ENCODE peak calls at places on chromosomes 2 and 18, in six cellular contexts. S, I, M, Y, E and L are unnamed samples.

GRCh38 chr2:51251356-51251755 is 219.4 kb upstream of the NRXN1 start:
- DNase-seq in I (no peak), Y (no peak), S (no peak), E (no peak), M (no peak), L (no peak)

GRCh38 chr18:10078053-10078452 is 164.2 kb downstream of the VAPA start:
- DNase-seq in M (no peak), Y (no peak), I (no peak), E (no peak), S (no peak), L (no peak)

GRCh38 chr2:158412206-158412605 is 44.3 kb downstream of the CCDC148 start:
- DNase-seq in I (no peak), E (no peak), S (no peak), Y (no peak), M (no peak), L (peak)

GRCh38 chr2:2822143-2822542 is 491.1 kb upstream of the MYT1L start:
- DNase-seq in M (no peak), I (no peak), E (no peak), Y (no peak), S (no peak), L (no peak)

GRCh38 chr2:147430408-147430807 is 414.4 kb upstream of the ACVR2A start:
- DNase-seq in I (no peak), S (no peak), M (no peak), Y (no peak), E (no peak), L (no peak)

GRCh38 chr2:187365315-187365714 is 82.7 kb downstream of the CALCRL start:
- DNase-seq in E (no peak), M (no peak), S (no peak), I (no peak), Y (no peak), L (no peak)

GRCh38 chr2:104658840-104659591 is 194.9 kb upstream of the POU3F3 start:
- DNase-seq in I (peak), Y (no peak), E (no peak), M (no peak), S (no peak), L (peak)

GRCh38 chr2:239370876-239371725 is 29.7 kb downstream of the HDAC4 start:
- DNase-seq in Y (no peak), M (no peak), E (peak), S (no peak), I (peak), L (no peak)

GRCh38 chr2:232894746-232895145 is 24.7 kb downstream of the SNORC start:
- DNase-seq in S (no peak), Y (no peak), E (peak), M (no peak), I (no peak), L (no peak)

GRCh38 chr18:77132369-77133050 is at the start of gene MBP:
- DNase-seq in E (peak), I (peak), Y (peak), S (no peak), M (peak), L (peak)

GRCh38 chr2:101609434-101609833 is 88.1 kb upstream of the MAP4K4 start:
- DNase-seq in M (no peak), E (no peak), Y (no peak), S (no peak), I (no peak), L (peak)

GRCh38 chr2:216903470-216903869 is 43.6 kb upstream of the TNP1 start:
- DNase-seq in E (no peak), Y (peak), S (no peak), I (no peak), M (no peak), L (no peak)

GRCh38 chr2:117523267-117523666 is 291.2 kb upstream of the DDX18 start:
- DNase-seq in I (peak), E (peak), S (no peak), Y (peak), M (peak), L (no peak)

GRCh38 chr2:9964334-9964980 is 13.0 kb downstream of the GRHL1 start:
- DNase-seq in S (no peak), E (no peak), M (no peak), Y (no peak), I (no peak), L (no peak)

GRCh38 chr18:31102020-31102684 is at the start of gene DSC2:
- DNase-seq in I (peak), E (peak), M (peak), Y (no peak), S (no peak), L (peak)

GRCh38 chr2:28381225-28382180 is 11.2 kb upstream of the FOSL2 start:
- DNase-seq in Y (no peak), M (no peak), I (peak), E (no peak), S (no peak), L (no peak)

GRCh38 chr2:36921984-36922383 is 44.4 kb downstream of the STRN start:
- DNase-seq in Y (no peak), M (no peak), I (no peak), S (no peak), E (no peak), L (no peak)

GRCh38 chr2:36915627-36916026 is 50.7 kb downstream of the STRN start:
- DNase-seq in Y (no peak), S (no peak), E (no peak), M (no peak), I (no peak), L (no peak)

GRCh38 chr2:36919041-36919837 is 47.1 kb downstream of the STRN start:
- DNase-seq in S (no peak), Y (no peak), M (peak), I (no peak), E (no peak), L (peak)

GRCh38 chr2:36912692-36913091 is 53.6 kb downstream of the STRN start:
- DNase-seq in S (no peak), M (no peak), I (no peak), Y (no peak), E (no peak), L (no peak)

DNA sequence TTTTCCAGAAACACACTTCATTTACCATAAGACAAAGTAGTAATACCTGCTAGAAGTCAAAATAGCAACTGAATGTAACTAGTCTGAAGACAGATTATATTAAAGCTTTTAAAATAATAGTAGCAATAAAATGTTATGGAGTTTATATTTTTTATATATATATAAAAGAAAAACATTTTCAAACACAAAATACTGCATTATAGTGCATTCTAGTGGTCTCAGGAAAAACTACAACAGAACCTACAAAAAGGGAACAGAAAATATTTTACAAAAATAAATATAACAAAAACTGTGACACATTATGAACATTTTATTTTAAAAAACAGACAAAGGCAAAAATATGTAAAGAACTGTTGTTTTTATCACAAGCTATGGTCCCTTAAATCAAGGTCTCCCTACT is 48.0 kb downstream of the STRN start:
- DNase-seq in M (no peak), E (no peak), S (no peak), I (no peak), Y (no peak), L (no peak)
- TF ChIP-seq CTCF in M (peak), E (peak), S (peak), I (no peak), Y (no peak), L (no peak)

GRCh38 chr2:119579457-119580295 is 35.4 kb downstream of the CFAP221 start:
- DNase-seq in Y (no peak), I (no peak), M (no peak), S (no peak), E (peak), L (no peak)
- TF ChIP-seq CTCF in Y (no peak), I (no peak), M (no peak), S (no peak), E (no peak), L (no peak)

GRCh38 chr18:72652990-72653593 is 109.0 kb upstream of the CBLN2 start:
- DNase-seq in M (peak), I (no peak), Y (peak), E (no peak), S (no peak), L (peak)
- TF ChIP-seq CTCF in M (peak), I (no peak), Y (peak), E (peak), S (peak), L (peak)

DNA sequence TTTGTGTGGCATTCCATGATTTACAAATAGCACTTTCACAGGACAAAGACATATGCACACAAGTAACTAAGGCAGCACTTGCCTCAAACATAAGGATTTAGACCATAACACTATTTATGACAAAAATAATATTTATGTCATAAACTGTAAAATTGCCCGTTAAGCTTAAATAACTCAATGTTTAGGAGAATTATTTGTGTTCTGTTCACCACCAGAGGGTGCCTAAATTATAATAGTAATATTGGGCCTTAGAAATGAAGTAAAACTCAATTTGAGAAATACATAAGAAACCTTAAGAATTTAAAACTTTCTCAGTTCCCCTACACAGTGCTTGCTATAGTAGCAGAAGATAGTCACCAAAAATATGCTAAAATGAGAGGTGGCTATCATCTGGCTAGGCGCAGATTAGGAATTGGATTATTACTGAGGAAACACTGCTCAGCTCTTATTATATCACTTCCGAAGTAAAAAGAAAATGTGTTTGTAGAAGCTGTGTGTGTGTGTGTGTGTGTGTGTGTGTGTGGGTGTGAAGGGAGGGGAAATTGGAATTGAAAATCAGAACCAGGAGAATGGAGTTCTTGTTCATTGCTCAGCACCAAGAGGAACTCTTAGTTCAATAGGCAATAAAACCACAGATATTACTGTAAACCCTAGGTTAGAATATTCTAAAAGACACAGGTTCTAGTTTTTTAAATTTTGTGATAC is 4.9 kb upstream of the CHN1 start:
- DNase-seq in E (no peak), Y (no peak), I (no peak), S (no peak), M (no peak), L (no peak)
- TF ChIP-seq CTCF in E (no peak), Y (no peak), I (no peak), S (no peak), M (no peak), L (no peak)

DNA sequence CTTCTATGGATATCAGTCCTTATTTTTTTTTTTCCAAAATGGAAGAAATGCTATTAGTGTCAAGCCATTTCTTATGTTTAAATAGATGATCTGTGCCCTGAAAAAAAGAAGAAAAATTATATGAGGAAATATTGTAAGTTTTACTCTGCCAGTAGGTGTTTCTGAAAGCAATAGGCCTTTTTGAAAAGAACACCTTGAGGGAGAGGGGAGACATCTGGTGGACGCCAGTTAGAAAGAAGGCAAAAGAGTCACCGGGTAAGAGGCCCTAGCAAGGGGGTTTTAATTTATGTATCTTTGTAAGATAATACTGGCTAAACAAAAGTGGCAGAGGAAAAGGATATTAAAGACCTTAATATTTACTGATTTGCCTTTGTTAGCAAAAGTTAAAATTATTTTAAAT is 56.1 kb downstream of the DYNAP start:
- DNase-seq in Y (peak), S (no peak), M (no peak), I (no peak), E (no peak), L (peak)
- TF ChIP-seq CTCF in Y (peak), S (no peak), M (peak), I (no peak), E (peak), L (peak)

DNA sequence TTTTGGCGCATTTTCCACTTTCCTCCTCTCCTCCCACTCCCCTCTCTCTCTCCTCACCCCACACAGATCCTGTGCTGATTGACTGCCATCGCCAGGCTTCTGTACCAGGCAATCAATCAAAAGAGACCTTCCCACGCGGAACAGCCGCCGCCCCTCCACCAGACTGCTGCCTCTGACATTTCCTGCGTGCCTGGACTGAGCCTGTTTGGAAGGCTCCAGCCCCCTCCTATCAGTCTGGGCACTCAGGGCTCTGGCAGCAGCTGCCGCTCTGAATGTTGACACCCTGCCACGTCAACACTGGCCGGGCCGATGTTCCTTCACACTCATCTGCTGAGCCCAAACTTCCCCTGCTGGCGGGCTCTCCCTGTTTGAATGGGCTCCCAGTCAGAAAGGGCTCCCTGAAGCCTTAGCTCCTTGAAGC is 467.7 kb downstream of the EPHA4 start:
- DNase-seq in E (peak), M (no peak), S (no peak), Y (no peak), I (peak), L (peak)
- TF ChIP-seq CTCF in E (no peak), M (no peak), S (peak), Y (no peak), I (peak), L (no peak)

GRCh38 chr2:134490535-134490934 is 228.3 kb downstream of the TMEM163 start:
- DNase-seq in Y (no peak), M (no peak), S (no peak), I (no peak), E (no peak), L (no peak)
- TF ChIP-seq CTCF in Y (no peak), M (no peak), S (no peak), I (no peak), E (no peak), L (no peak)

DNA sequence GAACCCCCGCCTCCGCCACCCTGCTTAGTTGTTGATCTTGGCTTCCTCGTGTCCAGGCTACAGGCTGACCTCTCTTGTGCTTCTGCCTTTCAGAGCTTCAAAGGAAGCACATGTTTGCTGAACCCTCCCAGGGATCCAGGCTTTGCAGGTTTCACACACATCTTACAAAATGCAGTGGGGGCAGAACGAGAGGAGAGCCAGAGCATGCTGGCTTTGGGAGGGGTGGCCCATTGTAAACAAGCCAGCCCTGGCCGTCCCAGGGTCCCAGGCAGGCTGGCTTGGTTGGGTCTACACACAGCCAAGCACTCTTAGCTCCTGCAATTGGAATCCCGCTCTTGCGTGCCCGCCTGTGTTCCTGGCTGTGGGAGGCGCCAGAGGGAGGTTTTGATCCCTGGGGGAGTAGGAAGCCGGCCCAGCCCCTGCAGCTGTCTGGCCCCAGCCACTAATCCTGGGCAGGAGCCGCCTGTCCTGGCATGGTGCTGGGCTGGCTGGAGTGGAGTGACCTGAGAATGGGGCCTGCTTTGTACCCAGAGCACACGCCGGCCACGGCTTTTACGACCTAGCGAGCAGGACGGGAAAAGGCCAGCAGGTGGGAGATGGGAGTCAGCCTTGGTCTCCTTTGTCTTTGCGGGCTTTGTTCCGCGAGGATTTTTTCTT is 53.9 kb downstream of the SH3BP4 start:
- DNase-seq in S (no peak), E (no peak), Y (no peak), M (no peak), I (peak), L (peak)
- TF ChIP-seq CTCF in S (no peak), E (no peak), Y (peak), M (no peak), I (peak), L (peak)

DNA sequence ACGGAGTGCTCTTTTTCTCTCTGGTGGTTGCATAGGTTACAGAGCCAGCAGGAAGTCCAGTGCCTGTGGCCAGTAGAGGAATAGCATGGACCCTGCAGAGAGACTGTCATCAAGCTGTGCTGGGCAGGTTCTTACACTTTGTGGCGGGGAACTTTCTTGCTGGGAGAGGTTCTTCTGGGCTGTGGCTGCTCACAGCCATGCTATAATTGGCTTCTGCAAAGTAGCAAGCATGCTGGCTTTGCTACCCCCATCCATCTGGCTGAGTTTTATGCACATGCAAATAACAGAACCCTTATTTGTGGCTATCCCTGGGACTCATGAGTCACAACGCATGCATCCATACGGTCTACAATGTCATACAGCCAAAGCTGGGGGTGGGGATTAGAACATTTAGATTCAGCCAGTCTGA is 68.9 kb downstream of the PLCL1 start:
- DNase-seq in M (no peak), S (no peak), I (no peak), E (no peak), Y (no peak), L (peak)
- TF ChIP-seq CTCF in M (no peak), S (no peak), I (no peak), E (no peak), Y (no peak), L (no peak)